ENCODE peak calls at places on chromosomes 16 and 17, in five cellular contexts. One of them, this sample, is unnamed.

GRCh38 chr17:28928061-28928460 is 23.3 kb downstream of the PHF12 start:
- DNase-seq in AG04450: no peak
- DNase-seq in lung: no peak
- DNase-seq in tibial artery: no peak
- DNase-seq in heart right ventricle: no peak
- DNase-seq in this sample: no peak

GRCh38 chr17:75105269-75106080 is 4.3 kb upstream of the ARMC7 start:
- DNase-seq in lung: peak
- DNase-seq in AG04450: no peak
- DNase-seq in heart right ventricle: no peak
- DNase-seq in tibial artery: no peak
- DNase-seq in this sample: peak

GRCh38 chr17:3827124-3827773 is 18.8 kb downstream of the NCBP3 start:
- DNase-seq in tibial artery: no peak
- DNase-seq in lung: peak
- DNase-seq in AG04450: no peak
- DNase-seq in heart right ventricle: peak
- DNase-seq in this sample: peak

GRCh38 chr17:1999557-2000251 is 25.4 kb downstream of the RTN4RL1 start:
- DNase-seq in AG04450: no peak
- DNase-seq in tibial artery: peak
- DNase-seq in lung: no peak
- DNase-seq in heart right ventricle: peak
- DNase-seq in this sample: peak

GRCh38 chr16:66495440-66495839 is 54.5 kb downstream of the TK2 start:
- DNase-seq in heart right ventricle: no peak
- DNase-seq in lung: no peak
- DNase-seq in tibial artery: peak
- DNase-seq in AG04450: no peak
- DNase-seq in this sample: peak

GRCh38 chr16:19138601-19139000 is 24.8 kb downstream of the ITPRIPL2 start:
- DNase-seq in lung: peak
- DNase-seq in tibial artery: peak
- DNase-seq in heart right ventricle: peak
- DNase-seq in AG04450: peak
- DNase-seq in this sample: peak

GRCh38 chr17:14299261-14300093 is 1.4 kb upstream of the HS3ST3B1 start:
- DNase-seq in lung: peak
- DNase-seq in tibial artery: no peak
- DNase-seq in AG04450: no peak
- DNase-seq in heart right ventricle: no peak
- DNase-seq in this sample: peak

GRCh38 chr17:82127704-82128103 is 29.7 kb upstream of the FASN start:
- DNase-seq in tibial artery: no peak
- DNase-seq in AG04450: no peak
- DNase-seq in heart right ventricle: no peak
- DNase-seq in lung: no peak
- DNase-seq in this sample: no peak

GRCh38 chr16:61576476-61576875 is 459.8 kb downstream of the CDH8 start:
- DNase-seq in tibial artery: no peak
- DNase-seq in lung: no peak
- DNase-seq in AG04450: no peak
- DNase-seq in heart right ventricle: no peak
- DNase-seq in this sample: no peak

GRCh38 chr16:57166951-57167350 is 18.9 kb downstream of the PSME3IP1 start:
- DNase-seq in AG04450: no peak
- DNase-seq in tibial artery: no peak
- DNase-seq in heart right ventricle: no peak
- DNase-seq in lung: peak
- DNase-seq in this sample: no peak

GRCh38 chr17:83116311-83116771 is 36.9 kb downstream of the METRNL start:
- DNase-seq in tibial artery: no peak
- DNase-seq in AG04450: no peak
- DNase-seq in lung: no peak
- DNase-seq in heart right ventricle: no peak
- DNase-seq in this sample: no peak

GRCh38 chr17:74413491-74413890 is 18.4 kb upstream of the GPRC5C start:
- DNase-seq in heart right ventricle: no peak
- DNase-seq in AG04450: no peak
- DNase-seq in tibial artery: no peak
- DNase-seq in lung: no peak
- DNase-seq in this sample: no peak

GRCh38 chr17:44159519-44160210 is 10.8 kb upstream of the ASB16 start:
- DNase-seq in lung: no peak
- DNase-seq in AG04450: no peak
- DNase-seq in heart right ventricle: no peak
- DNase-seq in tibial artery: no peak
- DNase-seq in this sample: no peak

GRCh38 chr17:69743091-69743490 is 328.6 kb downstream of the MAP2K6 start:
- DNase-seq in AG04450: no peak
- DNase-seq in heart right ventricle: no peak
- DNase-seq in tibial artery: no peak
- DNase-seq in lung: no peak
- DNase-seq in this sample: peak

GRCh38 chr17:5705081-5705875 is 121.0 kb upstream of the NLRP1 start:
- DNase-seq in AG04450: no peak
- DNase-seq in heart right ventricle: no peak
- DNase-seq in lung: no peak
- DNase-seq in tibial artery: no peak
- DNase-seq in this sample: peak

GRCh38 chr17:66684716-66685115 is 150.2 kb upstream of the CACNG5 start:
- DNase-seq in lung: no peak
- DNase-seq in tibial artery: no peak
- DNase-seq in heart right ventricle: no peak
- DNase-seq in AG04450: no peak
- DNase-seq in this sample: peak

GRCh38 chr17:40547079-40547784 is 18.0 kb downstream of the CCR7 start:
- DNase-seq in tibial artery: peak
- DNase-seq in AG04450: no peak
- DNase-seq in lung: peak
- DNase-seq in heart right ventricle: no peak
- DNase-seq in this sample: peak

GRCh38 chr16:85667841-85668413 is 20.8 kb downstream of the GINS2 start:
- DNase-seq in tibial artery: no peak
- DNase-seq in heart right ventricle: no peak
- DNase-seq in AG04450: no peak
- DNase-seq in lung: no peak
- DNase-seq in this sample: no peak

GRCh38 chr16:53224932-53225533 is 170.2 kb downstream of the CHD9 start:
- DNase-seq in lung: no peak
- DNase-seq in tibial artery: no peak
- DNase-seq in heart right ventricle: no peak
- DNase-seq in AG04450: no peak
- DNase-seq in this sample: no peak

GRCh38 chr17:38449364-38449763 is 21.1 kb downstream of the ARHGAP23 start:
- DNase-seq in AG04450: no peak
- DNase-seq in lung: no peak
- DNase-seq in tibial artery: no peak
- DNase-seq in heart right ventricle: no peak
- DNase-seq in this sample: peak

GRCh38 chr17:5219536-5219935 is 15.1 kb downstream of the SCIMP start:
- DNase-seq in AG04450: no peak
- DNase-seq in heart right ventricle: no peak
- DNase-seq in lung: no peak
- DNase-seq in tibial artery: no peak
- DNase-seq in this sample: no peak

GRCh38 chr16:27346818-27347217 is 33.0 kb downstream of the IL4R start:
- DNase-seq in lung: no peak
- DNase-seq in AG04450: no peak
- DNase-seq in heart right ventricle: no peak
- DNase-seq in tibial artery: no peak
- DNase-seq in this sample: no peak

GRCh38 chr16:3144331-3144881 is 9.6 kb downstream of the ZNF213 start:
- DNase-seq in lung: no peak
- DNase-seq in heart right ventricle: no peak
- DNase-seq in AG04450: no peak
- DNase-seq in tibial artery: no peak
- DNase-seq in this sample: no peak

GRCh38 chr17:78884148-78884870 is 18.7 kb downstream of the CEP295NL start:
- DNase-seq in heart right ventricle: no peak
- DNase-seq in lung: no peak
- DNase-seq in AG04450: no peak
- DNase-seq in tibial artery: peak
- DNase-seq in this sample: peak

GRCh38 chr16:66135376-66135775 is 231.1 kb upstream of the CDH5 start:
- DNase-seq in AG04450: no peak
- DNase-seq in heart right ventricle: peak
- DNase-seq in tibial artery: peak
- DNase-seq in lung: no peak
- DNase-seq in this sample: no peak

GRCh38 chr17:66578781-66579489 is 256.0 kb upstream of the CACNG5 start:
- DNase-seq in tibial artery: no peak
- DNase-seq in heart right ventricle: no peak
- DNase-seq in lung: no peak
- DNase-seq in AG04450: no peak
- DNase-seq in this sample: peak

GRCh38 chr16:46812781-46813555 is 18.0 kb downstream of the C16orf87 start:
- DNase-seq in tibial artery: no peak
- DNase-seq in lung: no peak
- DNase-seq in heart right ventricle: no peak
- DNase-seq in AG04450: no peak
- DNase-seq in this sample: no peak
- H3K27ac ChIP-seq in tibial artery: no peak
- H3K27ac ChIP-seq in lung: no peak
- H3K27ac ChIP-seq in heart right ventricle: no peak
- H3K27ac ChIP-seq in AG04450: no peak
- H3K27ac ChIP-seq in this sample: no peak

GRCh38 chr17:42407289-42407836 is 15.7 kb downstream of the CAVIN1 start:
- DNase-seq in tibial artery: peak
- DNase-seq in lung: peak
- DNase-seq in heart right ventricle: peak
- DNase-seq in AG04450: no peak
- DNase-seq in this sample: peak

GRCh38 chr17:42404326-42405055 is 16.2 kb upstream of the STAT3 start:
- DNase-seq in lung: no peak
- DNase-seq in heart right ventricle: no peak
- DNase-seq in tibial artery: no peak
- DNase-seq in AG04450: no peak
- DNase-seq in this sample: no peak

GRCh38 chr17:42406602-42407288 is 16.3 kb downstream of the CAVIN1 start:
- DNase-seq in AG04450: no peak
- DNase-seq in lung: no peak
- DNase-seq in heart right ventricle: no peak
- DNase-seq in tibial artery: no peak
- DNase-seq in this sample: peak

GRCh38 chr17:42405076-42405475 is 16.8 kb upstream of the STAT3 start:
- DNase-seq in lung: no peak
- DNase-seq in heart right ventricle: no peak
- DNase-seq in AG04450: no peak
- DNase-seq in tibial artery: no peak
- DNase-seq in this sample: peak

DNA sequence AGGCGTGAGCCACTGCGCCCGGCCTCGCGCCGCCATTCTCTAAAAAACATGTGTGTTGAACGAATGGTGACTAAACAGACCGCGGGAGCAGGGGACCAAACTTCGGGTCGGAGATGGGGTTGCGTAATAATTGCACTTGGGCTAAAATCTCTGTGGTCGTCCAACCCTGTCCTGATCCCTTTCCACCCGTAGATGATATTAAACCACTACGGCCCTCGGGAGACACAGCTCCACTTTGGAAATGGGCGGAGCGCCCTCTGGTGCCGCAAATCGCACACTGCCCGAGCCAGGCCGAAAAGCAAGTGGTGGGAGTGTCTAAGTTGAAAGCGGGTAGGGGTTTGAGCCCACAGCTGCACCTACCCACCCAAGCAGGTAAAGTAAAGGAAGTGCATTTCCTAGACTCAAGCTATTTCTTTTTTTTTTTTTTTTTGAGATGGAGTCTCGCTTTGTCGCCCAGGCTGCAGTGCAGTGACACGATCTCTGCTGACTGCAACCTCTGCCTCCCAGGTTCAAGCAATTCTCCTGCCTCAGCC is 17.0 kb downstream of the CAVIN1 start:
- DNase-seq in tibial artery: peak
- DNase-seq in heart right ventricle: peak
- DNase-seq in AG04450: no peak
- DNase-seq in lung: peak
- DNase-seq in this sample: peak
- H3K27ac ChIP-seq in tibial artery: peak
- H3K27ac ChIP-seq in heart right ventricle: peak
- H3K27ac ChIP-seq in AG04450: no peak
- H3K27ac ChIP-seq in lung: peak
- H3K27ac ChIP-seq in this sample: no peak

GRCh38 chr17:17206149-17206912 is at the start of gene PLD6:
- DNase-seq in heart right ventricle: peak
- DNase-seq in AG04450: no peak
- DNase-seq in lung: peak
- DNase-seq in tibial artery: peak
- DNase-seq in this sample: no peak
- H3K27ac ChIP-seq in heart right ventricle: peak
- H3K27ac ChIP-seq in AG04450: peak
- H3K27ac ChIP-seq in lung: peak
- H3K27ac ChIP-seq in tibial artery: peak
- H3K27ac ChIP-seq in this sample: no peak

GRCh38 chr16:54694651-54695050 is 236.0 kb upstream of the IRX5 start:
- DNase-seq in lung: no peak
- DNase-seq in AG04450: no peak
- DNase-seq in heart right ventricle: no peak
- DNase-seq in tibial artery: no peak
- DNase-seq in this sample: no peak
- H3K27ac ChIP-seq in lung: no peak
- H3K27ac ChIP-seq in AG04450: no peak
- H3K27ac ChIP-seq in heart right ventricle: no peak
- H3K27ac ChIP-seq in tibial artery: no peak
- H3K27ac ChIP-seq in this sample: no peak

GRCh38 chr16:29825145-29826044 is 5.1 kb downstream of the MVP start:
- DNase-seq in AG04450: peak
- DNase-seq in heart right ventricle: peak
- DNase-seq in lung: no peak
- DNase-seq in tibial artery: no peak
- DNase-seq in this sample: peak

GRCh38 chr16:29830774-29831173 is 10.5 kb downstream of the MVP start:
- DNase-seq in heart right ventricle: no peak
- DNase-seq in lung: no peak
- DNase-seq in tibial artery: no peak
- DNase-seq in AG04450: no peak
- DNase-seq in this sample: no peak

GRCh38 chr16:29824589-29825144 is 4.4 kb downstream of the MVP start:
- DNase-seq in heart right ventricle: no peak
- DNase-seq in lung: no peak
- DNase-seq in tibial artery: no peak
- DNase-seq in AG04450: peak
- DNase-seq in this sample: no peak

GRCh38 chr16:29821663-29822115 is 1.4 kb downstream of the MVP start:
- DNase-seq in tibial artery: no peak
- DNase-seq in lung: peak
- DNase-seq in AG04450: no peak
- DNase-seq in heart right ventricle: no peak
- DNase-seq in this sample: no peak

GRCh38 chr16:29826342-29826695 is 6.1 kb downstream of the MVP start:
- DNase-seq in lung: no peak
- DNase-seq in AG04450: no peak
- DNase-seq in tibial artery: no peak
- DNase-seq in heart right ventricle: no peak
- DNase-seq in this sample: no peak
- H3K27ac ChIP-seq in lung: peak
- H3K27ac ChIP-seq in AG04450: peak
- H3K27ac ChIP-seq in tibial artery: peak
- H3K27ac ChIP-seq in heart right ventricle: peak
- H3K27ac ChIP-seq in this sample: no peak

This sample was measured in endodermal cell.